ENCODE peak calls at places on chromosome 5, in four cellular contexts. O is type B pancreatic cell, C is RWPE1, G is AG04450. R is an unnamed sample.

GRCh38 chr5:143008809-143009521 is 238.8 kb downstream of the ARHGAP26 start:
- DNase-seq in C (peak), O (no peak), G (peak), R (peak)

GRCh38 chr5:150517272-150518152 is 9.6 kb downstream of the NDST1 start:
- DNase-seq in C (peak), O (no peak), G (peak), R (peak)

GRCh38 chr5:57650360-57651069 is 167.9 kb upstream of the ACTBL2 start:
- DNase-seq in O (no peak), C (peak), G (no peak), R (peak)

GRCh38 chr5:137344723-137345322 is 154.3 kb downstream of the SPOCK1 start:
- DNase-seq in O (no peak), G (peak), C (peak), R (peak)

GRCh38 chr5:14681236-14681752 is 16.8 kb downstream of the OTULIN start:
- DNase-seq in C (no peak), O (no peak), G (no peak), R (no peak)

GRCh38 chr5:177336112-177336511 is 15.4 kb downstream of the LMAN2 start:
- DNase-seq in O (no peak), C (no peak), G (no peak), R (peak)

GRCh38 chr5:178766936-178767912 is 36.8 kb upstream of the ZNF354A start:
- DNase-seq in C (no peak), G (no peak), O (no peak), R (no peak)

GRCh38 chr5:149765932-149766331 is 35.8 kb downstream of the PPARGC1B start:
- DNase-seq in G (no peak), C (no peak), O (no peak), R (peak)

GRCh38 chr5:41120600-41120999 is 49.5 kb upstream of the MROH2B start:
- DNase-seq in G (no peak), O (no peak), C (no peak), R (no peak)

GRCh38 chr5:77995793-77996409 is 219.8 kb upstream of the TBCA start:
- DNase-seq in G (no peak), O (no peak), C (no peak), R (no peak)

GRCh38 chr5:151139646-151140045 is 17.9 kb downstream of the ANXA6 start:
- DNase-seq in C (no peak), G (no peak), O (no peak), R (no peak)

GRCh38 chr5:82421119-82421518 is 143.0 kb upstream of the RPS23 start:
- DNase-seq in C (peak), O (no peak), G (peak), R (peak)

GRCh38 chr5:64742821-64743220 is 25.7 kb downstream of the SREK1IP1 start:
- DNase-seq in O (no peak), G (no peak), C (no peak), R (no peak)

GRCh38 chr5:92864591-92864990 is 716.4 kb downstream of the NR2F1-AS1 start:
- DNase-seq in O (no peak), G (no peak), C (no peak), R (no peak)

GRCh38 chr5:81786509-81786908 is 35.6 kb upstream of the SSBP2 start:
- DNase-seq in O (no peak), C (peak), G (no peak), R (peak)

GRCh38 chr5:61790007-61790406 is 457.9 kb downstream of the ZSWIM6 start:
- DNase-seq in C (no peak), G (no peak), O (no peak), R (no peak)

GRCh38 chr5:151085517-151086031 is 4.7 kb upstream of the TNIP1 start:
- DNase-seq in G (no peak), C (no peak), O (no peak), R (peak)

GRCh38 chr5:147393866-147394265 is 116.0 kb downstream of the DPYSL3 start:
- DNase-seq in O (no peak), G (no peak), C (no peak), R (no peak)
- TF ChIP-seq CTCF in O (no peak), G (peak), C (no peak), R (peak)

DNA sequence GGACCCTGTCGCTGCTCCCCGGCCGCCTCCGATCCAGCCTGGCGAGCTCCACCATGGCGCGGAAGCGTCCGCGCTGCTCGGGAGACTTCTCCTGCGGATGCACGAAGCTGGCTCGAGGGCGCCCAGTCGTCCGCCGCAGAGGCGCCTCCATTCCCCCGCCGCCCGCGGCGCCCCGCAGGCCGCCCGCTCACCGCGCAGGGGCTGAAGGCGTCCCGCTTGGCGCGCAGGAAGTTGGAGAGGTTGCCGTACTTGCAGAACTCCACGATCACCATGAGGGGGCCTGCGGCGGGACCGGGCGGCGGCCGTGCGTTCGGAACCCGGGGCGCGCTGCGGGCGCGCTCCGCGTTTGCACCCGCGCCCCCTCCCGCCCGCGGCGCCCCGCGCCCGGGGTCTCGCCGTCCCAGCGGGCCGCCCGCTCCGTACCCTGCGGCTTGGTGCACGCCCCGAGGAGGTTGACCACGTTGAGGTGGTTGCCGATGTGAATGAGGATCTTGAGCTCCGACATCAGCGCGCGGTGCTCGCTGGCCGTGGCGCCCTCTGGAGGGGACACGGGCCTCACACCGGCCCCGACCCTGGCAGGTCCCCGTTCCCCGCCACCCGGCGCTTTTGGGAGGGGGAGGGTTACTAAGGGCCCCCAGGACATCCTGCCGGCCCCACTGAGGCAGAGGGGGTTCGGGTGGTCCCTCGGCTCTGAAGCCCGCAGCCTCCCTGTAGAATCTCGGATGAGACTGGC is 27.7 kb upstream of the SCGB3A1 start:
- DNase-seq in G (no peak), C (no peak), O (no peak), R (no peak)
- TF ChIP-seq CTCF in G (peak), C (peak), O (peak), R (peak)

GRCh38 chr5:66796306-66797292 is 200.4 kb downstream of the MAST4 start:
- DNase-seq in G (no peak), C (no peak), O (no peak), R (peak)

GRCh38 chr5:66788556-66788955 is 192.4 kb downstream of the MAST4 start:
- DNase-seq in C (no peak), O (no peak), G (no peak), R (no peak)

GRCh38 chr5:66789434-66789833 is 193.2 kb downstream of the MAST4 start:
- DNase-seq in G (no peak), O (no peak), C (no peak), R (no peak)

DNA sequence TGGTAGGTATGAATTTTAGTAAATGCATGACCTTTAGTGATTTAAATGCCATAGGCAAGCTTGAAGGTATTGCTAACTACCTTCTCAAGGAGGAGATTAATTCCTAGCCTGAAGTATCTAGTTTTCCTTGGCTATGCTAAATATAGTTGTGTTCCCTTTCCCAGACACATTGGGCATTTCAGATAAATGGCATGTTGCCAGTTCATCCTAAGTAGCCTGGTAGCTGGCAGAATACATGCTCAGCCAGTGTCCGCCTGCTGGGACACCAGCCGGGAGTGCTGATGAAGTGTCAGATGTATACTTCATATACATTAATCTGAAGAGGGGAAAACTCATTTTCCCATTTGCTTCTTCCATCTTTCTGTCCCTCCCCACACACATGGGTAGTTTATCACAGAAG is 196.9 kb downstream of the MAST4 start:
- DNase-seq in C (no peak), O (no peak), G (no peak), R (no peak)
- TF ChIP-seq CTCF in C (no peak), O (no peak), G (no peak), R (no peak)

GRCh38 chr5:123659006-123659405 is 147.0 kb downstream of the CSNK1G3 start:
- DNase-seq in O (no peak), G (no peak), C (no peak), R (no peak)
- TF ChIP-seq CTCF in O (no peak), G (no peak), C (no peak), R (no peak)

DNA sequence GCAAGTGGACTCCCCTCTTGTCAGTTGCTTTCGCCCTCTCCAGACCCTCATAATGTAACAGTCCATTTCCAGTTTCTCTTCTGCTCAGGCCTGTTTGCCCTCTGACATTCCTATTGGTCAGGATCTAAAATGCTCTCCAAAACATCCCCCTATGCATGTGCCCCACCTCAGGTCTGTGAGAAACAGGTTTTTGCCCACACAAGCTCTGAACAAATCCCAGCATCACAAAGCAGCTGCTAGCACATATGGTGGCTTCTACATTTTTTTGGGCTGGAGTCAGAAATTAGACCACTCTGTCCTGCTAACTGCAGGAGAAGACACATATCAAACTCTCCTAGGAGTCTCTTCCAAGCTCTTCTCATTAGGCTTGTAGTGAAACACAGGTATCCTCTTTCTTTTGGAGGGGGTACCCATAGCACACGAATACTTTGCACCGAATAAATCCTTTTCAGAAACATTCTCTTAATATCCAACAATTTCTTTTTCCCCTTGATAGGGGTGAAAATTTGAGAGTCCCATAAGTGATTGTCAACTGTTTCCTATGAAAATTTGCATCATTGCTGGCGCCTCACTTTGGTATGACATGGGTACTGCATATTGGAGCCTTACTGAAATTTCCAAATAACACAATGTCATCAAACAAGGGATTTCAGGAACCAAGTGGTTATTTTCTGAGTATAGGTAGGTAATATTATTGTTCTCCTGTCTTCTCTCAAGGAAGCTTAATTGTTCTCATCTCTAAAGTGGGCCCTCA is 19.3 kb upstream of the HSPA9 start:
- DNase-seq in G (no peak), C (no peak), O (no peak), R (no peak)
- TF ChIP-seq CTCF in G (peak), C (no peak), O (peak), R (peak)

GRCh38 chr5:133247881-133248642 is 196.2 kb downstream of the HSPA4 start:
- DNase-seq in O (no peak), C (no peak), G (no peak), R (peak)
- TF ChIP-seq CTCF in O (peak), C (no peak), G (peak), R (peak)

DNA sequence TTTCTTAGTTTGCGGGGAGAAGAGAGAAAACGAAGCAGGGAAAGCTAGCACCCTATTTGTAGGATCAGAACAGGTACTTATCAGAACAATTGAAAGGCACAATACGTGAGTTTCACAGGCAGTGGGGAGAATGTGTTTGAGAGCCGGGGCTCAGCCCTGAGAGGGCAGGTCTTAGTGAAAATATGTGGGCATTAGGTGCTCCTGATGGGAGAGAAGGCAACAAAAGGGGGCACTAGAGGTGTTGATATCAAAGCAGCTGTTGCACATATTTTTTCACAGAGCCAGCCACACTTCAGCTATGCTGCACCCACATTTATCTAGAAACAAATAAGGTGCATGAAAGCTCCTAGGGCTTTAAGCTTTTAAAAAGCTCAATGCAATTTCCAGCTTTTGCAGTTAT is 99.7 kb upstream of the MAN2A1 start:
- DNase-seq in O (no peak), C (no peak), G (no peak), R (no peak)
- TF ChIP-seq CTCF in O (no peak), C (no peak), G (no peak), R (no peak)

GRCh38 chr5:156934450-156935211 is 28.4 kb downstream of the TIMD4 start:
- DNase-seq in G (no peak), C (no peak), O (no peak), R (no peak)
- TF ChIP-seq CTCF in G (no peak), C (no peak), O (peak), R (peak)